ENCODE peak calls at places on chromosomes 1 and 21, in eight cellular contexts. F is tibial artery; H is H9; Z is COLO829; D is T-cell; W is activated naive CD4-positive, alpha-beta T cell; K is erythroblast; A is endothelial cell. R is an unnamed sample.

GRCh38 chr1:64757213-64757612 is 12.3 kb downstream of the RAVER2 start:
- DNase-seq in F (no peak), H (no peak), Z (no peak), D (no peak), W (no peak), K (peak), A (no peak), R (no peak)

GRCh38 chr1:156801409-156802121 is 15.1 kb downstream of the SH2D2A start:
- DNase-seq in F (peak), H (no peak), Z (no peak), D (no peak), W (no peak), K (no peak), A (no peak), R (no peak)

GRCh38 chr1:31575373-31576140 is 758 bp upstream of the TINAGL1 start:
- DNase-seq in F (no peak), H (no peak), Z (no peak), D (peak), W (no peak), K (no peak), A (no peak), R (peak)

GRCh38 chr1:6743189-6744101 is 41.8 kb upstream of the CAMTA1 start:
- DNase-seq in F (peak), H (peak), Z (no peak), D (peak), W (peak), K (peak), A (no peak), R (no peak)

GRCh38 chr1:83900530-83900929 is 98.4 kb downstream of the TTLL7 start:
- DNase-seq in F (no peak), H (no peak), Z (peak), D (no peak), W (no peak), K (no peak), A (no peak), R (no peak)

GRCh38 chr1:39900662-39901485 is 843 bp downstream of the MYCL start:
- DNase-seq in F (no peak), H (peak), Z (no peak), D (no peak), W (no peak), K (no peak), A (peak), R (peak)

GRCh38 chr1:155170101-155170785 is 2.9 kb downstream of the KRTCAP2 start:
- DNase-seq in F (no peak), H (no peak), Z (no peak), D (no peak), W (no peak), K (no peak), A (no peak), R (no peak)

GRCh38 chr1:108017698-108018097 is 52.7 kb upstream of the VAV3 start:
- DNase-seq in F (no peak), H (no peak), Z (no peak), D (no peak), W (no peak), K (no peak), A (no peak), R (no peak)

GRCh38 chr1:157117527-157118057 is 18.0 kb upstream of the ETV3L start:
- DNase-seq in F (no peak), H (peak), Z (no peak), D (no peak), W (no peak), K (no peak), A (no peak), R (no peak)

GRCh38 chr1:118185083-118185899 is at the start of gene SPAG17:
- DNase-seq in F (peak), H (peak), Z (peak), D (no peak), W (no peak), K (peak), A (peak), R (peak)

GRCh38 chr1:163928649-163929048 is 606.9 kb downstream of the NUF2 start:
- DNase-seq in F (no peak), H (no peak), Z (no peak), D (no peak), W (no peak), K (no peak), A (no peak), R (peak)

GRCh38 chr1:167755568-167756145 is 33.9 kb downstream of the MPZL1 start:
- DNase-seq in F (no peak), H (no peak), Z (peak), D (no peak), W (no peak), K (no peak), A (no peak), R (no peak)

GRCh38 chr1:47224676-47225399 is 7.2 kb downstream of the TAL1 start:
- DNase-seq in F (no peak), H (no peak), Z (no peak), D (no peak), W (no peak), K (peak), A (peak), R (no peak)

GRCh38 chr1:183300395-183300794 is 114.3 kb downstream of the LAMC2 start:
- DNase-seq in F (no peak), H (no peak), Z (no peak), D (no peak), W (no peak), K (no peak), A (no peak), R (no peak)

GRCh38 chr21:28207776-28208175 is 784.9 kb downstream of the LTN1 start:
- DNase-seq in F (no peak), H (no peak), Z (peak), D (no peak), W (no peak), K (no peak), A (no peak), R (no peak)

GRCh38 chr1:145982010-145982723 is 14.2 kb downstream of the TXNIP start:
- DNase-seq in F (no peak), H (no peak), Z (no peak), D (no peak), W (no peak), K (no peak), A (no peak), R (no peak)

R was measured in mesendoderm.